ENCODE peak calls at places on chromosomes 2 and 18, in nine cellular contexts. T is progenitor cell of endocrine pancreas; J is small intestine; C is Calu3; E is LNCaP clone FGC; A is keratinocyte; M is stimulated activated CD8-positive, alpha-beta memory T cell treated with anti-CD3 and anti-CD28 coated beads, Interleukin-15, amount 100 ng/mL, for 24 hours; W is NCI-H146; V is body of pancreas. X is an unnamed sample.
A peak's percentile ranks its signal among the peaks of the same experiment; 100 is the strongest.

GRCh38 chr2:226701052-226701451 is 98.6 kb downstream of the IRS1 start:
- DNase-seq in W (no peak), M (no peak), J (no peak), A (no peak), C (no peak), T (no peak), E (no peak), V (no peak), X (no peak)

GRCh38 chr18:59249186-59249774 is 24.0 kb downstream of the RAX start:
- DNase-seq in J (peak; percentile 56), E (peak; percentile 73), W (peak; percentile 88), A (peak; percentile 21), V (peak; percentile 73), M (no peak), C (peak; percentile 70), T (no peak), X (no peak)

GRCh38 chr2:42224422-42225067 is 55.4 kb downstream of the EML4 start:
- DNase-seq in A (no peak), V (no peak), E (peak; percentile 35), J (no peak), T (no peak), W (no peak), M (no peak), C (no peak), X (no peak)

GRCh38 chr2:96408631-96409542 is 73.3 kb downstream of the NCAPH start:
- DNase-seq in M (no peak), E (no peak), A (no peak), J (no peak), C (peak; percentile 61), W (peak; percentile 71), T (no peak), V (peak; percentile 67), X (no peak)

GRCh38 chr18:58361212-58361611 is 267.7 kb downstream of the ALPK2 start:
- DNase-seq in E (no peak), C (no peak), J (no peak), A (no peak), V (no peak), T (no peak), W (no peak), M (no peak), X (no peak)

GRCh38 chr18:944440-944839 is 39.8 kb downstream of the ADCYAP1 start:
- DNase-seq in C (peak; percentile 20), T (no peak), M (no peak), V (no peak), E (no peak), A (no peak), W (no peak), J (no peak), X (no peak)

GRCh38 chr2:170161516-170162260 is 16.3 kb upstream of the MYO3B start:
- DNase-seq in V (no peak), E (no peak), C (no peak), J (no peak), W (no peak), A (no peak), M (no peak), T (no peak), X (no peak)

GRCh38 chr18:12313530-12314245 is 5.6 kb downstream of the TUBB6 start:
- DNase-seq in A (no peak), T (no peak), E (no peak), M (no peak), V (no peak), J (no peak), W (no peak), C (no peak), X (no peak)

GRCh38 chr2:100611079-100612029 is 48.6 kb downstream of the PDCL3 start:
- DNase-seq in C (no peak), J (no peak), T (no peak), V (no peak), W (no peak), M (no peak), A (no peak), E (no peak), X (no peak)

GRCh38 chr2:220837226-220837625 is 734.9 kb downstream of the EPHA4 start:
- DNase-seq in C (no peak), T (no peak), V (no peak), J (no peak), E (no peak), M (no peak), W (no peak), A (no peak), X (no peak)

GRCh38 chr2:240593026-240593702 is 6.6 kb downstream of the CAPN10 start:
- DNase-seq in C (no peak), M (no peak), A (no peak), V (no peak), E (peak; percentile 34), T (no peak), J (no peak), W (no peak), X (no peak)

GRCh38 chr2:234990300-234990699 is 38.5 kb downstream of the SH3BP4 start:
- DNase-seq in C (no peak), V (no peak), T (no peak), M (no peak), J (no peak), A (no peak), W (no peak), E (no peak), X (peak; percentile 13)

GRCh38 chr2:39128919-39129391 is 8.1 kb upstream of the SOS1 start:
- DNase-seq in T (no peak), E (no peak), C (no peak), A (no peak), M (no peak), J (peak; percentile 28), W (no peak), V (no peak), X (no peak)

GRCh38 chr2:150698016-150698661 is 210.7 kb upstream of the RND3 start:
- DNase-seq in M (no peak), W (no peak), V (no peak), C (no peak), T (no peak), E (no peak), J (no peak), A (no peak), X (no peak)

GRCh38 chr2:239305222-239305575 is 95.6 kb downstream of the HDAC4 start:
- DNase-seq in T (no peak), J (no peak), M (no peak), A (no peak), V (no peak), C (no peak), E (no peak), W (no peak), X (no peak)

GRCh38 chr2:113169002-113169530 is 4.7 kb upstream of the PSD4 start:
- DNase-seq in T (no peak), A (no peak), C (no peak), W (no peak), J (peak; percentile 42), E (no peak), M (no peak), V (no peak), X (no peak)

GRCh38 chr18:66916834-66917233 is 312.9 kb upstream of the CDH19 start:
- DNase-seq in E (no peak), W (no peak), C (no peak), J (no peak), A (no peak), V (no peak), M (no peak), T (no peak), X (no peak)

GRCh38 chr2:126662623-126663022 is 6.7 kb downstream of the GYPC start:
- DNase-seq in A (no peak), C (no peak), M (no peak), W (no peak), J (no peak), E (no peak), V (no peak), T (no peak), X (no peak)

GRCh38 chr2:96917008-96917575 is 47.2 kb upstream of the SEMA4C start:
- DNase-seq in W (peak; percentile 82), A (no peak), J (no peak), M (no peak), V (no peak), T (no peak), E (no peak), C (no peak), X (peak; percentile 70)

GRCh38 chr2:112161431-112162145 is 23.4 kb downstream of the FBLN7 start:
- DNase-seq in E (no peak), T (no peak), V (no peak), M (no peak), W (peak; percentile 80), J (no peak), A (no peak), C (no peak), X (no peak)

GRCh38 chr2:161303535-161304050 is 4.6 kb upstream of the PSMD14 start:
- DNase-seq in E (no peak), J (no peak), M (no peak), C (no peak), W (no peak), A (no peak), V (no peak), T (no peak), X (no peak)

GRCh38 chr2:150473767-150474166 is 13.7 kb downstream of the RND3 start:
- DNase-seq in C (no peak), J (no peak), V (no peak), M (no peak), E (no peak), W (no peak), T (no peak), A (no peak), X (no peak)

GRCh38 chr2:162524192-162524591 is 180.3 kb downstream of the GCA start:
- DNase-seq in M (no peak), V (peak; percentile 60), E (peak; percentile 11), W (peak; percentile 42), T (no peak), J (peak; percentile 9), A (no peak), C (peak; percentile 55), X (no peak)

GRCh38 chr2:33665039-33665438 is 65.9 kb upstream of the FAM98A start:
- DNase-seq in C (no peak), V (no peak), E (no peak), J (no peak), W (no peak), A (no peak), M (no peak), T (no peak), X (no peak)

GRCh38 chr2:20186855-20187187 is 38.1 kb downstream of the SDC1 start:
- DNase-seq in T (no peak), J (no peak), M (no peak), C (no peak), A (no peak), W (no peak), E (no peak), V (no peak), X (no peak)

GRCh38 chr18:63523660-63524059 is 18.5 kb upstream of the SERPINB12 start:
- DNase-seq in V (no peak), J (no peak), W (no peak), C (no peak), A (no peak), E (no peak), T (no peak), M (no peak), X (no peak)